ENCODE peak calls at places on chromosomes 11 and 22, in nine cellular contexts. One of them, this sample, is unnamed. For H3K36me3 and H3K4me1, the result is how much of the 10 kb centered on the place peaks cover.

GRCh38 chr11:62664405-62665074 is 470 bp downstream of the C11orf98 start:
- DNase-seq in endothelial cell of umbilical vein: no peak
- DNase-seq in GM23248: peak
- DNase-seq in pancreas: peak
- DNase-seq in IMR-90: peak
- DNase-seq in PC-9: peak
- DNase-seq in small intestine: peak
- DNase-seq in heart left ventricle: no peak
- DNase-seq in BE2C: peak
- DNase-seq in this sample: peak

GRCh38 chr11:91935120-91935519 is 289.5 kb upstream of the FAT3 start:
- DNase-seq in endothelial cell of umbilical vein: no peak
- DNase-seq in GM23248: no peak
- DNase-seq in pancreas: no peak
- DNase-seq in IMR-90: no peak
- DNase-seq in PC-9: no peak
- DNase-seq in small intestine: no peak
- DNase-seq in heart left ventricle: no peak
- DNase-seq in BE2C: no peak
- DNase-seq in this sample: no peak

GRCh38 chr22:23233746-23234408 is 53.6 kb downstream of the BCR start:
- DNase-seq in endothelial cell of umbilical vein: no peak
- DNase-seq in GM23248: peak
- DNase-seq in pancreas: no peak
- DNase-seq in IMR-90: peak
- DNase-seq in PC-9: no peak
- DNase-seq in small intestine: no peak
- DNase-seq in heart left ventricle: peak
- DNase-seq in BE2C: peak
- DNase-seq in this sample: no peak

GRCh38 chr11:93905384-93905783 is 55.0 kb upstream of the VSTM5 start:
- DNase-seq in endothelial cell of umbilical vein: no peak
- DNase-seq in GM23248: peak
- DNase-seq in pancreas: no peak
- DNase-seq in IMR-90: peak
- DNase-seq in PC-9: peak
- DNase-seq in small intestine: no peak
- DNase-seq in heart left ventricle: no peak
- DNase-seq in BE2C: no peak
- DNase-seq in this sample: no peak

GRCh38 chr22:44523981-44524759 is 26.1 kb upstream of the RTL6 start:
- DNase-seq in endothelial cell of umbilical vein: no peak
- DNase-seq in GM23248: peak
- DNase-seq in pancreas: no peak
- DNase-seq in IMR-90: peak
- DNase-seq in PC-9: no peak
- DNase-seq in small intestine: no peak
- DNase-seq in heart left ventricle: peak
- DNase-seq in BE2C: no peak
- DNase-seq in this sample: peak

GRCh38 chr11:116192509-116193206 is 580.1 kb downstream of the BUD13 start:
- DNase-seq in endothelial cell of umbilical vein: no peak
- DNase-seq in GM23248: no peak
- DNase-seq in pancreas: no peak
- DNase-seq in IMR-90: no peak
- DNase-seq in PC-9: no peak
- DNase-seq in small intestine: peak
- DNase-seq in heart left ventricle: no peak
- DNase-seq in BE2C: peak
- DNase-seq in this sample: no peak

GRCh38 chr11:130474637-130475400 is 26.4 kb downstream of the ADAMTS15 start:
- DNase-seq in endothelial cell of umbilical vein: no peak
- DNase-seq in GM23248: no peak
- DNase-seq in pancreas: no peak
- DNase-seq in IMR-90: no peak
- DNase-seq in PC-9: no peak
- DNase-seq in small intestine: no peak
- DNase-seq in heart left ventricle: no peak
- DNase-seq in BE2C: no peak
- DNase-seq in this sample: no peak

GRCh38 chr11:59157433-59157832 is 14.5 kb upstream of the DTX4 start:
- DNase-seq in endothelial cell of umbilical vein: no peak
- DNase-seq in GM23248: no peak
- DNase-seq in pancreas: no peak
- DNase-seq in IMR-90: no peak
- DNase-seq in PC-9: no peak
- DNase-seq in small intestine: no peak
- DNase-seq in heart left ventricle: no peak
- DNase-seq in BE2C: no peak
- DNase-seq in this sample: no peak

GRCh38 chr11:358129-358805 is 11.0 kb upstream of the B4GALNT4 start:
- DNase-seq in endothelial cell of umbilical vein: no peak
- DNase-seq in GM23248: no peak
- DNase-seq in pancreas: no peak
- DNase-seq in IMR-90: no peak
- DNase-seq in PC-9: no peak
- DNase-seq in small intestine: no peak
- DNase-seq in heart left ventricle: no peak
- DNase-seq in BE2C: no peak
- DNase-seq in this sample: no peak

GRCh38 chr22:45208993-45209838 is 31.5 kb downstream of the KIAA0930 start:
- DNase-seq in endothelial cell of umbilical vein: peak
- DNase-seq in GM23248: peak
- DNase-seq in pancreas: peak
- DNase-seq in IMR-90: peak
- DNase-seq in PC-9: no peak
- DNase-seq in small intestine: no peak
- DNase-seq in heart left ventricle: no peak
- DNase-seq in BE2C: peak
- DNase-seq in this sample: no peak

GRCh38 chr22:23431337-23432072 is 148.6 kb downstream of the IGLL1 start:
- DNase-seq in endothelial cell of umbilical vein: no peak
- DNase-seq in GM23248: no peak
- DNase-seq in pancreas: no peak
- DNase-seq in IMR-90: no peak
- DNase-seq in PC-9: no peak
- DNase-seq in small intestine: peak
- DNase-seq in heart left ventricle: no peak
- DNase-seq in BE2C: no peak
- DNase-seq in this sample: peak

GRCh38 chr11:67691149-67691548 is 16.7 kb upstream of the ALDH3B2 start:
- DNase-seq in endothelial cell of umbilical vein: no peak
- DNase-seq in GM23248: peak
- DNase-seq in pancreas: no peak
- DNase-seq in IMR-90: no peak
- DNase-seq in PC-9: peak
- DNase-seq in small intestine: peak
- DNase-seq in heart left ventricle: no peak
- DNase-seq in BE2C: no peak
- DNase-seq in this sample: no peak

GRCh38 chr11:18229501-18229900 is 7.1 kb downstream of the SAA4 start:
- DNase-seq in endothelial cell of umbilical vein: no peak
- DNase-seq in GM23248: no peak
- DNase-seq in pancreas: no peak
- DNase-seq in IMR-90: no peak
- DNase-seq in PC-9: no peak
- DNase-seq in small intestine: no peak
- DNase-seq in heart left ventricle: no peak
- DNase-seq in BE2C: no peak
- DNase-seq in this sample: no peak

GRCh38 chr22:32649515-32650200 is 151.8 kb upstream of the TIMP3 start:
- DNase-seq in endothelial cell of umbilical vein: no peak
- DNase-seq in GM23248: peak
- DNase-seq in pancreas: no peak
- DNase-seq in IMR-90: peak
- DNase-seq in PC-9: peak
- DNase-seq in small intestine: no peak
- DNase-seq in heart left ventricle: no peak
- DNase-seq in BE2C: no peak
- DNase-seq in this sample: no peak

GRCh38 chr22:47421846-47422245 is 659.4 kb downstream of the TBC1D22A start:
- DNase-seq in endothelial cell of umbilical vein: no peak
- DNase-seq in GM23248: no peak
- DNase-seq in pancreas: no peak
- DNase-seq in IMR-90: no peak
- DNase-seq in PC-9: no peak
- DNase-seq in small intestine: no peak
- DNase-seq in heart left ventricle: no peak
- DNase-seq in BE2C: no peak
- DNase-seq in this sample: no peak

GRCh38 chr11:119377961-119378667 is 3.4 kb downstream of the USP2 start:
- DNase-seq in endothelial cell of umbilical vein: no peak
- DNase-seq in GM23248: no peak
- DNase-seq in pancreas: no peak
- DNase-seq in IMR-90: no peak
- DNase-seq in PC-9: no peak
- DNase-seq in small intestine: no peak
- DNase-seq in heart left ventricle: peak
- DNase-seq in BE2C: no peak
- DNase-seq in this sample: no peak

GRCh38 chr11:43327987-43328386 is 16.2 kb downstream of the API5 start:
- DNase-seq in endothelial cell of umbilical vein: peak
- DNase-seq in GM23248: peak
- DNase-seq in pancreas: no peak
- DNase-seq in IMR-90: peak
- DNase-seq in PC-9: peak
- DNase-seq in small intestine: peak
- DNase-seq in heart left ventricle: no peak
- DNase-seq in BE2C: peak
- DNase-seq in this sample: no peak

GRCh38 chr11:67544591-67545242 is 21.5 kb upstream of the CABP2 start:
- DNase-seq in endothelial cell of umbilical vein: no peak
- DNase-seq in GM23248: no peak
- DNase-seq in pancreas: no peak
- DNase-seq in IMR-90: no peak
- DNase-seq in PC-9: no peak
- DNase-seq in small intestine: peak
- DNase-seq in heart left ventricle: no peak
- DNase-seq in BE2C: no peak
- DNase-seq in this sample: no peak

GRCh38 chr11:45939836-45940235 is 17.4 kb downstream of the LARGE2 start:
- DNase-seq in endothelial cell of umbilical vein: no peak
- DNase-seq in GM23248: peak
- DNase-seq in pancreas: no peak
- DNase-seq in IMR-90: peak
- DNase-seq in PC-9: no peak
- DNase-seq in small intestine: no peak
- DNase-seq in heart left ventricle: no peak
- DNase-seq in BE2C: no peak
- DNase-seq in this sample: no peak
- H3K36me3 ChIP-seq in endothelial cell of umbilical vein: under half
- H3K36me3 ChIP-seq in GM23248: under half
- H3K36me3 ChIP-seq in pancreas: under half
- H3K36me3 ChIP-seq in IMR-90: under half
- H3K36me3 ChIP-seq in PC-9: under half
- H3K36me3 ChIP-seq in small intestine: under half
- H3K36me3 ChIP-seq in heart left ventricle: under half
- H3K36me3 ChIP-seq in BE2C: under half
- H3K36me3 ChIP-seq in this sample: under half

GRCh38 chr22:42928969-42929837 is 72.1 kb upstream of the ARFGAP3 start:
- DNase-seq in endothelial cell of umbilical vein: no peak
- DNase-seq in GM23248: peak
- DNase-seq in pancreas: peak
- DNase-seq in IMR-90: no peak
- DNase-seq in PC-9: no peak
- DNase-seq in small intestine: peak
- DNase-seq in heart left ventricle: no peak
- DNase-seq in BE2C: no peak
- DNase-seq in this sample: no peak
- H3K4me1 ChIP-seq in endothelial cell of umbilical vein: under half
- H3K4me1 ChIP-seq in GM23248: half or more
- H3K4me1 ChIP-seq in pancreas: half or more
- H3K4me1 ChIP-seq in IMR-90: under half
- H3K4me1 ChIP-seq in PC-9: under half
- H3K4me1 ChIP-seq in small intestine: under half
- H3K4me1 ChIP-seq in heart left ventricle: half or more
- H3K4me1 ChIP-seq in BE2C: under half
- H3K4me1 ChIP-seq in this sample: half or more

GRCh38 chr11:69702769-69703510 is 882 bp downstream of the FGF19 start:
- DNase-seq in endothelial cell of umbilical vein: no peak
- DNase-seq in GM23248: no peak
- DNase-seq in pancreas: no peak
- DNase-seq in IMR-90: no peak
- DNase-seq in PC-9: no peak
- DNase-seq in small intestine: no peak
- DNase-seq in heart left ventricle: no peak
- DNase-seq in BE2C: no peak
- DNase-seq in this sample: no peak

GRCh38 chr11:69702239-69702668 is 1.6 kb downstream of the FGF19 start:
- DNase-seq in endothelial cell of umbilical vein: no peak
- DNase-seq in GM23248: no peak
- DNase-seq in pancreas: no peak
- DNase-seq in IMR-90: no peak
- DNase-seq in PC-9: no peak
- DNase-seq in small intestine: no peak
- DNase-seq in heart left ventricle: no peak
- DNase-seq in BE2C: no peak
- DNase-seq in this sample: no peak

GRCh38 chr11:69698362-69698761 is 5.5 kb downstream of the FGF19 start:
- DNase-seq in endothelial cell of umbilical vein: no peak
- DNase-seq in GM23248: no peak
- DNase-seq in pancreas: no peak
- DNase-seq in IMR-90: no peak
- DNase-seq in PC-9: peak
- DNase-seq in small intestine: no peak
- DNase-seq in heart left ventricle: no peak
- DNase-seq in BE2C: no peak
- DNase-seq in this sample: no peak

GRCh38 chr11:69699213-69699612 is 4.6 kb downstream of the FGF19 start:
- DNase-seq in endothelial cell of umbilical vein: no peak
- DNase-seq in GM23248: peak
- DNase-seq in pancreas: no peak
- DNase-seq in IMR-90: no peak
- DNase-seq in PC-9: no peak
- DNase-seq in small intestine: no peak
- DNase-seq in heart left ventricle: peak
- DNase-seq in BE2C: peak
- DNase-seq in this sample: peak

GRCh38 chr11:69700278-69701140 is 3.3 kb downstream of the FGF19 start:
- DNase-seq in endothelial cell of umbilical vein: peak
- DNase-seq in GM23248: peak
- DNase-seq in pancreas: peak
- DNase-seq in IMR-90: peak
- DNase-seq in PC-9: peak
- DNase-seq in small intestine: peak
- DNase-seq in heart left ventricle: peak
- DNase-seq in BE2C: peak
- DNase-seq in this sample: peak
- H3K4me3 ChIP-seq in endothelial cell of umbilical vein: no peak
- H3K4me3 ChIP-seq in GM23248: no peak
- H3K4me3 ChIP-seq in pancreas: no peak
- H3K4me3 ChIP-seq in IMR-90: no peak
- H3K4me3 ChIP-seq in PC-9: peak
- H3K4me3 ChIP-seq in small intestine: no peak
- H3K4me3 ChIP-seq in heart left ventricle: no peak
- H3K4me3 ChIP-seq in BE2C: no peak
- H3K4me3 ChIP-seq in this sample: no peak

DNA sequence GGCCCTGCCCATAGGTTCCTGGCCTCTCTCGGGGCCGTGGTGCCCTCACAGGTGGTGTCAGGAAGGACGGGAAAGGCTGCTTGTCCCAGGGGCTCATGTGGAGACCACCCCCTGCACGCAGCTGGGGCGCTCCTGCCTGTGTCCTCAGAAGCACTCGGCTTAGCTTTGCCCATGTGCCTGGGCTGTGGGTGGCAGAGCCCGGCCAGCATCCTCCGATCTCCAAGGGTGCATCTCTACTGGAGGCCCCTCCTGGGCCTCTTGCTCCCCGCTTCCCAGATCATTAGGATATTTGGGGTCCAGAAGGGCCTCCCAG is 8.9 kb upstream of the TSSC4 start:
- DNase-seq in endothelial cell of umbilical vein: no peak
- DNase-seq in GM23248: no peak
- DNase-seq in pancreas: no peak
- DNase-seq in IMR-90: no peak
- DNase-seq in PC-9: no peak
- DNase-seq in small intestine: no peak
- DNase-seq in heart left ventricle: no peak
- DNase-seq in BE2C: no peak
- DNase-seq in this sample: no peak
- H3K36me3 ChIP-seq in endothelial cell of umbilical vein: under half
- H3K36me3 ChIP-seq in GM23248: under half
- H3K36me3 ChIP-seq in pancreas: under half
- H3K36me3 ChIP-seq in IMR-90: under half
- H3K36me3 ChIP-seq in PC-9: under half
- H3K36me3 ChIP-seq in small intestine: under half
- H3K36me3 ChIP-seq in heart left ventricle: under half
- H3K36me3 ChIP-seq in BE2C: under half
- H3K36me3 ChIP-seq in this sample: under half

This sample was measured in testis.